ENCODE peak calls at places on chromosomes 13 and 19, in seven cellular contexts. C is Karpas-422, O is endothelial cell of umbilical vein, G is A549, V is astrocyte, T is neuronal stem cell, B is SK-N-SH. R is an unnamed sample.

GRCh38 chr19:16087940-16088339 is 11.6 kb downstream of the TPM4 start:
- DNase-seq in O (no peak), B (no peak), C (no peak), V (no peak), T (no peak), G (no peak), R (no peak)

GRCh38 chr13:101785858-101786257 is 333.4 kb downstream of the ITGBL1 start:
- DNase-seq in V (peak), B (peak), T (peak), G (peak), O (no peak), C (peak), R (peak)

GRCh38 chr13:43546260-43546659 is 240.5 kb downstream of the ENOX1 start:
- DNase-seq in V (no peak), T (no peak), G (no peak), B (peak), C (no peak), O (peak), R (no peak)

GRCh38 chr13:20940083-20940482 is 37.5 kb upstream of the XPO4 start:
- DNase-seq in O (no peak), V (peak), G (no peak), T (no peak), C (no peak), B (no peak), R (peak)

GRCh38 chr19:542173-542866 is 1.5 kb upstream of the GZMM start:
- DNase-seq in T (no peak), V (no peak), C (no peak), O (no peak), B (no peak), G (no peak), R (no peak)

GRCh38 chr19:49409441-49410029 is 13.7 kb downstream of the PTH2 start:
- DNase-seq in G (no peak), B (no peak), C (peak), O (no peak), V (no peak), T (no peak), R (no peak)

GRCh38 chr19:29289020-29289419 is 76.1 kb upstream of the UQCRFS1 start:
- DNase-seq in B (no peak), C (no peak), T (no peak), G (no peak), V (no peak), O (no peak), R (no peak)

GRCh38 chr19:29467824-29468401 is 57.9 kb upstream of the VSTM2B start:
- DNase-seq in G (peak), O (no peak), T (peak), V (no peak), C (peak), B (peak), R (peak)

GRCh38 chr13:110257408-110257807 is 49.5 kb downstream of the COL4A1 start:
- DNase-seq in O (no peak), V (no peak), T (no peak), C (no peak), G (no peak), B (no peak), R (no peak)

GRCh38 chr13:32060319-32060924 is 28.8 kb downstream of the FRY start:
- DNase-seq in G (no peak), O (no peak), C (no peak), V (no peak), T (no peak), B (no peak), R (no peak)

GRCh38 chr13:26021516-26021915 is 30.3 kb downstream of the SHISA2 start:
- DNase-seq in G (no peak), O (no peak), C (no peak), B (no peak), V (peak), T (no peak), R (no peak)

GRCh38 chr19:35908977-35909683 is 1.0 kb upstream of the TYROBP start:
- DNase-seq in B (no peak), T (no peak), C (peak), G (no peak), O (no peak), V (no peak), R (no peak)

GRCh38 chr13:99374994-99375805 is 68.0 kb upstream of the GPR183 start:
- DNase-seq in G (no peak), O (no peak), C (peak), T (no peak), B (no peak), V (no peak), R (no peak)

GRCh38 chr13:99376132-99376531 is 68.9 kb upstream of the GPR183 start:
- DNase-seq in V (no peak), C (peak), B (no peak), G (no peak), T (no peak), O (no peak), R (no peak)

GRCh38 chr13:99376924-99377323 is 69.7 kb upstream of the GPR183 start:
- DNase-seq in C (no peak), G (no peak), O (no peak), B (no peak), V (no peak), T (no peak), R (no peak)

GRCh38 chr13:99374169-99374991 is 67.2 kb upstream of the GPR183 start:
- DNase-seq in O (no peak), V (no peak), T (no peak), G (no peak), B (no peak), C (no peak), R (no peak)

DNA sequence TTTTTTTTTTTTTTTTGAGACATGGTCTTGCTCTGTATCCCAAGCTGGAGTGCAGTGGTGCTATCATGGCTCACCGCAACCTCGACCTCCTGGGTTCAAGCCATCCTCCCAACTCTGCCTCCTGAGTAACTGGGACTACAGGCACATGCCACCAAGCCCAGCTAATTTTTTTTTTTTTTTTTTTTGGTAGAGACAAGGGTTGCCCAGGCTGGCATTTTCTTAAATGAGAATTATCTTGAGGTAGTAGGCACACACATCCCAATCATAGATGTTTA is 68.5 kb upstream of the GPR183 start:
- DNase-seq in T (no peak), C (no peak), V (no peak), B (no peak), G (no peak), O (no peak), R (no peak)
- H3K4me2 ChIP-seq in T (no peak), C (peak), V (no peak), B (no peak), G (no peak), O (no peak), R (no peak)

DNA sequence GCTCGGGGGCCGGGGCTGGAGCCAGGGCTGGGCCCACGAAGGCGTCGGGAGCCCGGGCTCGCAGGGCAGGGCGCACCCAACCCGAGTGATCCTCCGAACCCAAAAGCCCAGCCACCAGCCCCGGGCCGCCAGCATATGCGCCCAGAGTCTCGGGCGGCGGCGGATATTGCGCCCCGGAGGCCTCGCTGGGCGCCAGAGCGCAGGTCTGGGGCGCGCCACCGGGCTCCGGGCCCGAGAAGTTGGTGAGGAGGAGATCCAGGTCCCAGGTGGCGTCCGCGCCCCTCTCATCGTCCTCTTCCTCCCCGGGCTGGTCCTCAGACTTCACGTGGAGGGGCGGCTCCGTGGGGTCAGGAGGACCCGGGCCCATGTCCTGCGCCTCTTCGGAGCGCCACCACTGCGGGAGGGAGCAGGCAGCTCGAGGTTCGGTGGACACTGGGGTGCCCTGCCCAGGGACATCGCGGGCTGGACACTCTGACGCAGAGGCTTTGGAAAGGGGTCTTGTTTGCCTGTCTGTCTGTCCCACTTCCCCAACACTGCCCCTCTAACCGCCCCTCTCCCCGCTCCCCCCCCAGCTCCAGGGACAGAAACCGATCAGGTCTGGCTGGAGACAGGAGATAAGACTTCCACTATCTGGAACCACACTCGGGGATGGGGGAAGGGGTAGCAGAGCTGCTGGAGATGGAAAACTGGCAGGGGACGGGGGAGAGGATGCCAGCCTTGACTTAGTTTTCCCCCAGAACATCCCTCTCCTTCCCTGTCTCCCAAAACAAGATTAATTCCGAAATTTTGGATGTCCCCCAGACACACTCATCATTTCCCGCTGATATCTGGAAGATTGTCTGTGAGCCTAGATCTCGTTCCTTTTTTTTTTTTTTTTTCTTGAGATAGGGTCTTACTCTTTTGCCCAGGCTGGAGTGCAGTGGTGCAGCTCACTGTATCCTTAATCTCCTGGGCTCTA is 973 bp downstream of the KLF1 start:
- DNase-seq in C (no peak), G (no peak), O (no peak), V (no peak), T (no peak), B (peak), R (no peak)
- H3K4me3 ChIP-seq in C (peak), G (peak), O (no peak), V (peak), T (no peak), B (no peak), R (peak)

GRCh38 chr13:53104120-53104519 is 75.5 kb downstream of the OLFM4 start:
- DNase-seq in O (no peak), B (no peak), G (no peak), V (no peak), C (no peak), T (no peak), R (no peak)
- H3K4me2 ChIP-seq in O (no peak), B (no peak), G (no peak), V (no peak), C (no peak), T (no peak), R (no peak)

GRCh38 chr13:112942689-112943308 is 26.2 kb upstream of the MCF2L start:
- DNase-seq in G (peak), B (peak), C (peak), V (peak), O (peak), T (peak), R (peak)
- H3K4me3 ChIP-seq in G (peak), B (peak), C (no peak), V (peak), O (peak), T (peak), R (peak)

GRCh38 chr13:60152904-60153303 is 10.8 kb downstream of the DIAPH3 start:
- DNase-seq in G (no peak), C (no peak), V (no peak), T (no peak), O (no peak), B (no peak), R (no peak)

GRCh38 chr13:60150538-60150937 is 13.2 kb downstream of the DIAPH3 start:
- DNase-seq in G (no peak), O (no peak), B (no peak), T (no peak), C (no peak), V (no peak), R (no peak)

GRCh38 chr13:60148918-60149317 is 14.8 kb downstream of the DIAPH3 start:
- DNase-seq in O (peak), V (no peak), B (no peak), G (no peak), C (no peak), T (no peak), R (no peak)

GRCh38 chr13:60155978-60156377 is 7.8 kb downstream of the DIAPH3 start:
- DNase-seq in G (no peak), V (no peak), T (no peak), C (peak), O (no peak), B (no peak), R (peak)

GRCh38 chr13:60152114-60152513 is 11.6 kb downstream of the DIAPH3 start:
- DNase-seq in B (no peak), V (peak), O (no peak), G (no peak), C (no peak), T (no peak), R (peak)
- H3K4me2 ChIP-seq in B (no peak), V (no peak), O (no peak), G (no peak), C (no peak), T (no peak), R (no peak)

DNA sequence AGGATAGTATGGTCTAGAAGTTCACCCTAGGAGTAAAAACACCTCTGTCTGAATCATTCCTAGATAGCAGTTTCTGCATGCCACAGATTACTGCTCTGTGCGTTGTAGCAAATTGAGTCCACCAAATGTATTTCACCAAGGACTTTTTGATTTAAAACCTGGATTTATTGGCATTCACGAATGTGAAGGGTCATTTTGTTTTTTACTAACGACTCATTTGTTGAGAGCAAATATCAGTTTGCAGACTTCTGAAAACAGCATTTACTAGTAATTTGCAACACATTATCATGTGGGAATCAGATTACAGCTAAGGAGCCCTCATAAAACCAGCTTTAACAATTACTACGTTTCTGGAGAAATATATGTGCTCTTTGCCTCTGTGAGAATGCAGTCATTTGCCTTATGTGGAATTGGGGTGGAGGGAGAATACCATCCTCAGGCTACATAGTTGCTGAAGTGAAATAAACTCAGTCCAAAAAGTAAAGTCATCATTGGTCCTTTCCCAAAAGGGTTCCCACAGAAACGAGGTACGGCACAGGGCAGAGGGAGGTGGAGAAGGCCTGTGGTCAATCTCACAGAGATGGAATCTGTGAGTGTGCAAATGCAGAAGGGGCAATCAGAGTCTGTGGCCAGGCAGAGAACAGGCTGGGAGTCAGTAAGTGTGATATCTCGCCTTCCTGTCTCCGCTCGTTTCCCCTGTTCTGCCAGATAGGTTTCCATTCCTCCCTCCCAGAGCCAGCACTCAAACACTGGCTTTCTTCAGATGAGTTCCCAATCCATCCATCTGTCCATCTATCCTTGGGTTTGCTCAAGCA is 63.1 kb downstream of the DLEU7 start:
- DNase-seq in B (no peak), G (no peak), V (peak), T (no peak), C (no peak), O (no peak), R (no peak)
- H3K4me3 ChIP-seq in B (no peak), G (no peak), V (no peak), T (no peak), C (no peak), O (no peak), R (no peak)

DNA sequence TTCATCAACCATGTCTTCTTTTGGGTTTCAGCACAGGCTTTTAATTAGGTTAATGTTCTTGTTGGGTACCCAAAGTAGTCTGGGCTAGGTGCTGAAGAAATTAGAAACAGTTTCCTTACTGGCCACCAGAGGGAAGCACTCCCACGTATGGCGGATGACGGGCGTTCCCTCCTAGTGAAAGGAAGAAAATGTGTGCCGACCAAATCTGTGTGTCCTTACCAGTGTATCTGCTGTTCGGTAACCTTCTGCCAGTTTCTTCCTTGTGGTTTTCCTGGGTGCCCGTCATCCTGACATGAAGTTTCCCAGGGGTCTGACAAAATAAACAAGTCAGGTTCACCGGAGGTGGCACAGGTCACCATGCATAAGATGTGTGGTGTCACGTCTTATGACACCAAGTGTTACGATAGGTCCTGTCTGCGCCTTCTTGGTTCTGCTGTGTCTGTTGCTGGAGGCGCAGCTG is 6.0 kb upstream of the WDR88 start:
- DNase-seq in G (peak), O (peak), C (peak), T (peak), B (peak), V (peak), R (peak)
- H3K4me2 ChIP-seq in G (peak), O (no peak), C (no peak), T (no peak), B (no peak), V (no peak), R (no peak)

DNA sequence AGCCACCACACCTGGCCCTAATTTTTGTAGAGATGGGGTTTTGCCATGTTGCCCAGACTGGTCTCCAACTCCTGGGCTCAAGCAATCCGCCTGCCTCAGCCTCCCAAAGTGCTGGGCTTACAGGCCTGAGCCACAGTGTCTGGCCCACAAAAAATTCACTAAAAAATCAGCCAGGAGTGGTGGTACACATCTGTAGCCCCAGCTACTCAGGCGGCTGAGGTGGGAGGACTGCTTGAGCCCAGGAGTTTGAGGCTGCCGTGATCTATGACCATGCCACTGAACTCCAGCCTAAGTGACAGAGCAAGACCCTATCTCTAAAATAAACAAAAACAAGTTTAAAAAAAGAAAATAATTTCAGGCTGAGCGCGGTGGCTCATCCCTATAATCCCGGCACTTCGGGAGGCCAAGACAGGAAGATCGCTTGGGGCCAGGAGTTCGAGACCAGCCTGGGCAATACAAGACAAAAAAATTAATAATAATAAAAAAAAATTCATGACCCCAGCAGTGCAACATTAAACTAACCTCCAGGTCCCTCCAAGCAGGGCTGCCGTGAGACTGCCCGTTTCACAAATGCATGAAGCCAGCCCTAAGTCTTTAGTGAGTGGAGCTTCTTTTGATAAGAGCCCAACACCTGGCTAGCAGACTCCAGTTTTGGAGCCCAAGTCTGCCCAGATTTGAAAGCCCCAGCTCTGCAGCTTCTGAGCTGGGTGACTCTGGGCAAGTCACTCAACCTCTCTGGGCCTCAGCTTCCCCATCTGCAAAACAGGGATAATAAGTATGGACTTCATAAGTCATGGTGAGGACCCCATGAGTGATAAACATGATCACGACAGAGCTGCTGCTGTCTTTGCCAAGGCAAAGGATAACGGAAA is 38.6 kb upstream of the NANOS3 start:
- DNase-seq in C (peak), B (no peak), O (no peak), T (no peak), G (no peak), V (no peak), R (peak)
- H3K4me3 ChIP-seq in C (no peak), B (peak), O (peak), T (no peak), G (peak), V (peak), R (peak)

GRCh38 chr19:51564791-51565190 is 6.3 kb upstream of the ZNF175 start:
- DNase-seq in O (no peak), C (peak), V (no peak), B (no peak), T (no peak), G (no peak), R (no peak)
- H3K4me2 ChIP-seq in O (no peak), C (no peak), V (no peak), B (no peak), T (no peak), G (no peak), R (no peak)

GRCh38 chr19:17841810-17842662 is 5.7 kb downstream of the JAK3 start:
- DNase-seq in O (peak), B (peak), C (peak), G (peak), V (peak), T (peak), R (peak)
- H3K4me3 ChIP-seq in O (no peak), B (peak), C (no peak), G (peak), V (peak), T (peak), R (peak)